ENCODE peak calls at places on chromosomes 5 and 9, in seven cellular contexts. B is fibroblast of lung; O is lower lobe of right lung; U is CD4-positive, alpha-beta T cell; Q is tibial nerve; R is BJ; D is ovary. C is an unnamed sample. For H3K27me3, the result is how much of the 10 kb centered on the place peaks cover.

GRCh38 chr5:13816126-13816525 is 128.4 kb downstream of the DNAH5 start:
- DNase-seq in U (no peak), R (no peak), D (no peak), Q (no peak), B (no peak), O (no peak), C (no peak)

GRCh38 chr5:156402387-156402921 is 75.5 kb downstream of the SGCD start:
- DNase-seq in D (no peak), R (no peak), Q (no peak), O (no peak), U (peak), B (peak), C (no peak)

GRCh38 chr9:4506490-4506889 is 16.2 kb downstream of the SLC1A1 start:
- DNase-seq in R (no peak), D (no peak), Q (no peak), O (no peak), B (no peak), U (no peak), C (no peak)

GRCh38 chr5:135533794-135534193 is 2.0 kb downstream of the NEUROG1 start:
- DNase-seq in R (no peak), Q (no peak), B (no peak), U (no peak), O (no peak), D (no peak), C (no peak)

GRCh38 chr9:107487521-107488399 is 1.8 kb downstream of the KLF4 start:
- DNase-seq in B (peak), U (no peak), R (no peak), Q (peak), O (peak), D (peak), C (peak)

GRCh38 chr5:123906698-123907295 is 394.8 kb downstream of the CSNK1G3 start:
- DNase-seq in Q (no peak), B (no peak), D (no peak), O (no peak), U (no peak), R (no peak), C (no peak)

GRCh38 chr5:124397290-124397689 is 349.1 kb downstream of the ZNF608 start:
- DNase-seq in Q (no peak), R (no peak), D (no peak), B (no peak), U (no peak), O (no peak), C (no peak)

GRCh38 chr9:131799177-131799823 is 59.4 kb upstream of the RAPGEF1 start:
- DNase-seq in U (peak), R (no peak), D (peak), O (no peak), B (peak), Q (no peak), C (peak)

GRCh38 chr5:90558344-90559192 is at the start of gene ADGRV1:
- DNase-seq in R (no peak), O (peak), Q (no peak), U (no peak), D (peak), B (peak), C (peak)

GRCh38 chr5:110735545-110735944 is 3.3 kb upstream of the SLC25A46 start:
- DNase-seq in U (no peak), O (no peak), B (no peak), Q (no peak), R (no peak), D (no peak), C (no peak)

DNA sequence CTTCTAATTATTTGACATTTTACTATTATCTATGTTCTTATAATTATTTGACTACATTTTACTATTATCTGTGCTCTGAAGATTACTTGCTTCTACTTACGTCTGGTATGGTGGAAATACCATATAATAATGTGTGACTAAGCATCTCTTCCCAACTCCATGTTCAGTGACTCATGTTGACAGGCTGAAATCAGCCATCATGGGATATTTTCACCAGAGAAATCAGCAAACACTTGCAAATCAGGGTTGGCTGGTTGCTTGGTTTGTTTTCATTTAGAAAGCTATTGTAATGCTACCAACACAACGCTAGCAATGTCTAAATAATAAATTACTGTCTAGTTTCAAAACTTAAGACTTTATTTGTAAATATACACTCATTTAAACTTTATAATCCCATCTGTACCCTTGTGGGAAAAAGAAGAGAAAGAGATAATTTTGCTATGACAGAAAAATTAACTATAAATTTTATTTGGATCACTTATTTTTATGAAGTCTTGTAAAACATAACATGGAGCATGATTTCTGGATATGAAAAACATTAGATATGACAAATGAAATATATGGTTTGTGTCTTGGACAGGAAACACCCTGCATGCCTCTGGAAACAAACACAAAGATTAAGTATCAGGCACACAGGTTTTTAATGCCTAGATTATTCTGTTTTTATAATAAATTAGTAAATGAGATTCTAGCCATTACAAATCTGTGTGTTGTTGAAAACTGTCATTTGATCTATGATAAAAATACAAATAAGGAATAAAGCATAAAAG is 337.6 kb downstream of the BNC2 start:
- DNase-seq in B (peak), D (no peak), U (no peak), O (no peak), Q (no peak), R (no peak), C (peak)
- H3K27me3 ChIP-seq in B (under half), D (under half), U (under half), O (under half), Q (under half), R (under half), C (under half)

DNA sequence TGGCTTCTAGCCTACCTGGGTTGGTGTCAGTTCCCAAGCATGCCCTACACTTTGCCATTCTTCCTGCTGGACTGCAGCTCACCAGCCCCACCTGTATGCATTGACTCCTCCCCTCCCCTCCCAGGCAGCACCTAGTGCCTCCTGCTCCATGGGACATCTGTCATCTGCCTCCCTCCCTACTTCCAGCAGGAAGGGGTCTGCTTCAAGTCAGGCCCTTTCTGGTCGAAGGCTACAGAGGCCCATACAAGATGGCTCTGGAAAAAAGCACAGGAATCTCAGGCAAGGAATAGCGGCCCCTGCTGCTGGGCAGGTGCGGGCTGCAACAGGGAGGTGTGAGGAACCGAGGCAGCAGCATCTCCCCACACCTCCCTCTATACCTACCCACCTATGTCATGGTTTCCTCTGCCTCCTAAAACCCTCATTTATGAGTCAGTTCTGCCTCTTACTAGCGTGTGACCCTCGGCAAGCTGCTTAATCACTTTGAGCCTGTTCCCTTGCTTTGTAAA is 19.7 kb downstream of the WWC1 start:
- DNase-seq in D (no peak), O (no peak), U (no peak), B (no peak), R (no peak), Q (no peak), C (no peak)
- TF ChIP-seq CTCF in D (no peak), O (no peak), U (no peak), B (no peak), R (no peak), Q (no peak), C (no peak)

GRCh38 chr5:172564883-172565282 is 76.2 kb upstream of the NEURL1B start:
- DNase-seq in U (no peak), B (no peak), Q (no peak), R (no peak), O (no peak), D (no peak), C (no peak)
- H3K27me3 ChIP-seq in U (under half), B (under half), Q (under half), R (under half), O (under half), D (under half), C (under half)

GRCh38 chr5:160643588-160643987 is 208.4 kb downstream of the ATP10B start:
- DNase-seq in B (no peak), R (no peak), Q (no peak), O (no peak), D (no peak), U (no peak), C (no peak)

GRCh38 chr5:160646033-160646432 is 206.0 kb downstream of the ATP10B start:
- DNase-seq in B (no peak), O (no peak), U (no peak), R (no peak), D (no peak), Q (no peak), C (no peak)

GRCh38 chr5:160651682-160652645 is 200.0 kb downstream of the ATP10B start:
- DNase-seq in O (no peak), R (no peak), B (no peak), U (no peak), D (no peak), Q (no peak), C (no peak)

DNA sequence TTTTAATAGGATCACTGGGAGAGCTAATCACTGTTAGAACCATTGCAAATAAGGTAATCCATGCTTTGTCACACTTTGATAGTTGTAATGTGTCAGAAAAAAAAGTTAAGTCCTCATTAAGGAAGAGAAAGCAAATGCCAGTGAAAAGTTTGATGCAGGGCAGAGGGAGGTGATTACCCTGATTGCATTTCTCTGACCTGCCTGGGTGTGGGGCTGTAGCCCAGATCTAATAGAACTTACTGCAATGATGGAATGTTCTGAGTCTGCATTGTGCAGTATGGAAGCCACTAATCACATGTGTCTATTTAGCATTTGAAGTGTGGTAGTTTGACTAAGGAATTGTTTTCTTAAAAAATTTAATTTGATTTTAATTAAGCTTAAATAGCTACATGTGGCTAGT is 202.7 kb downstream of the ATP10B start:
- DNase-seq in D (no peak), U (no peak), R (no peak), B (no peak), Q (no peak), O (no peak), C (no peak)
- TF ChIP-seq CTCF in D (no peak), U (no peak), R (no peak), B (no peak), Q (no peak), O (peak), C (no peak)

GRCh38 chr5:177981296-177982071 is 14.6 kb downstream of the PROP1 start:
- DNase-seq in O (no peak), R (no peak), U (no peak), Q (no peak), B (no peak), D (no peak), C (no peak)
- H3K27me3 ChIP-seq in O (half or more), R (under half), U (under half), Q (under half), B (under half), D (under half), C (under half)

GRCh38 chr5:113660848-113661247 is 147.4 kb downstream of the YTHDC2 start:
- DNase-seq in U (no peak), R (no peak), B (no peak), D (no peak), Q (no peak), O (no peak), C (no peak)

DNA sequence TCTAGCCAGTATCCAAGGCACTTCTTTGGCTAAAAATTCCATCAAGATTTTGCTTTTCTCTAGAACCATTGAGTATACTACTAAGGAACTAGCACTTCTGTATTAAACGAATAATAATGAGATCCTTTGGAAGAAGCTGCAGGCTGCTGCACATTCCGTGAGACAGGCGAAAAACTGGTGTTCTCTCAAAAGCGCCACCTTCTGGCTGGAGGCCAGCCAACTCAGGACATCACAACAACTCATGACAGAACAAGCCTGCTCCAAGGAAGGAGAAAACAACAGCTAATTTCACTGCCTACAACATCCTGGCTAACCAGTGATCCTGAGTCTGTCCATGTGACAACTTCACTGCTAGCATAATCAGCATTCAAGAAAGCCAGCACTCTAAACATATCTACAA is 150.4 kb downstream of the YTHDC2 start:
- DNase-seq in U (no peak), Q (no peak), B (peak), O (peak), R (no peak), D (no peak), C (peak)
- TF ChIP-seq CTCF in U (no peak), Q (no peak), B (no peak), O (peak), R (peak), D (no peak), C (peak)

GRCh38 chr9:5976668-5977397 is 38.6 kb downstream of the RANBP6 start:
- DNase-seq in R (no peak), Q (no peak), O (no peak), B (no peak), U (no peak), D (no peak), C (no peak)
- H3K27me3 ChIP-seq in R (under half), Q (under half), O (under half), B (under half), U (under half), D (under half), C (under half)

GRCh38 chr5:51468196-51468595 is 84.9 kb downstream of the ISL1 start:
- DNase-seq in R (no peak), U (no peak), O (no peak), B (no peak), Q (no peak), D (no peak), C (no peak)
- TF ChIP-seq CTCF in R (peak), U (no peak), O (no peak), B (no peak), Q (no peak), D (no peak), C (no peak)

GRCh38 chr5:168876419-168876818 is 297.3 kb upstream of the PANK3 start:
- DNase-seq in U (no peak), D (no peak), B (no peak), R (no peak), Q (no peak), O (no peak), C (no peak)
- H3K27me3 ChIP-seq in U (under half), D (under half), B (under half), R (under half), Q (under half), O (under half), C (under half)